ENCODE peak calls at places on chromosomes 7 and 10, in four cellular contexts. A, X, G and P are unnamed samples.

GRCh38 chr7:492714-493065 is 27.0 kb downstream of the PDGFA start:
- DNase-seq in A (peak), X (no peak), G (no peak), P (no peak)

GRCh38 chr7:90412458-90413184 is 9.4 kb downstream of the CLDN12 start:
- DNase-seq in A (peak), X (peak), G (peak), P (no peak)

GRCh38 chr7:77657427-77658331 is 38.6 kb upstream of the RSBN1L start:
- DNase-seq in A (peak), X (no peak), G (peak), P (no peak)

GRCh38 chr10:24727811-24728210 is 4.1 kb upstream of the ARHGAP21 start:
- DNase-seq in A (no peak), X (no peak), G (peak), P (no peak)

GRCh38 chr7:139576179-139576973 is 52.9 kb downstream of the CLEC2L start:
- DNase-seq in A (no peak), X (no peak), G (no peak), P (no peak)

GRCh38 chr7:116232402-116232749 is 22.0 kb downstream of the TES start:
- DNase-seq in A (no peak), X (no peak), G (no peak), P (no peak)

GRCh38 chr7:32115831-32116230 is 45.6 kb upstream of the PDE1C start:
- DNase-seq in A (no peak), X (no peak), G (no peak), P (no peak)

GRCh38 chr10:131983780-131984179 is 2.1 kb upstream of the BNIP3 start:
- DNase-seq in A (peak), X (no peak), G (no peak), P (no peak)

GRCh38 chr10:106450966-106451365 is 713.5 kb downstream of the SORCS1 start:
- DNase-seq in A (no peak), X (no peak), G (no peak), P (no peak)

GRCh38 chr10:69965919-69966662 is 86.6 kb upstream of the MACROH2A2 start:
- DNase-seq in A (no peak), X (no peak), G (no peak), P (no peak)

GRCh38 chr7:22726849-22727792 is at the start of gene IL6:
- DNase-seq in A (peak), X (peak), G (peak), P (no peak)

GRCh38 chr10:91043173-91043910 is 122.5 kb upstream of the ANKRD1 start:
- DNase-seq in A (no peak), X (no peak), G (peak), P (peak)

GRCh38 chr10:43221419-43222293 is 45.2 kb downstream of the RASGEF1A start:
- DNase-seq in A (peak), X (no peak), G (peak), P (no peak)

GRCh38 chr7:45184326-45185027 is 26.9 kb downstream of the RAMP3 start:
- DNase-seq in A (no peak), X (no peak), G (no peak), P (no peak)

GRCh38 chr10:80541144-80541750 is 3.5 kb downstream of the SH2D4B start:
- DNase-seq in A (no peak), X (no peak), G (no peak), P (no peak)

GRCh38 chr10:77333610-77334340 is 303.8 kb downstream of the KCNMA1 start:
- DNase-seq in A (no peak), X (no peak), G (no peak), P (no peak)

GRCh38 chr7:14900051-14900450 is 2.5 kb downstream of the DGKB start:
- DNase-seq in A (no peak), X (no peak), G (no peak), P (no peak)

GRCh38 chr7:2198206-2198605 is 34.5 kb downstream of the MAD1L1 start:
- DNase-seq in A (peak), X (no peak), G (peak), P (no peak)

GRCh38 chr10:5589963-5590511 is 65.3 kb downstream of the CALML3 start:
- DNase-seq in A (no peak), X (no peak), G (no peak), P (no peak)

GRCh38 chr10:3935141-3935540 is 150.1 kb upstream of the KLF6 start:
- DNase-seq in A (no peak), X (peak), G (no peak), P (no peak)

GRCh38 chr10:86284355-86285105 is 82.1 kb downstream of the GRID1 start:
- DNase-seq in A (no peak), X (no peak), G (no peak), P (no peak)